ENCODE peak calls at places on chromosomes 13 and 19, in five cellular contexts. Y is NCI-H1092, S is EH, E is hepatocyte, A is iPS-NIHi11. O is an unnamed sample.

GRCh38 chr13:68023838-68024581 is 793.9 kb upstream of the PCDH9 start:
- DNase-seq in Y (no peak), S (no peak), A (no peak), E (no peak), O (no peak)

GRCh38 chr13:30107536-30108136 is 199.7 kb downstream of the KATNAL1 start:
- DNase-seq in S (peak), A (no peak), E (no peak), Y (no peak), O (no peak)

GRCh38 chr19:55146648-55147218 is 2.3 kb downstream of the TNNT1 start:
- DNase-seq in E (peak), A (peak), Y (no peak), S (peak), O (peak)

GRCh38 chr13:25662516-25662915 is 290.7 kb downstream of the ATP8A2 start:
- DNase-seq in S (no peak), E (no peak), Y (no peak), A (no peak), O (no peak)

GRCh38 chr13:113789167-113789566 is 30.1 kb downstream of the TMEM255B start:
- DNase-seq in A (no peak), E (no peak), Y (no peak), S (no peak), O (no peak)

GRCh38 chr19:40270362-40271089 is 14.6 kb downstream of the AKT2 start:
- DNase-seq in E (no peak), A (no peak), Y (no peak), S (no peak), O (no peak)

GRCh38 chr19:21202865-21203494 is 61.1 kb downstream of the ZNF431 start:
- DNase-seq in S (peak), A (peak), E (peak), Y (peak), O (peak)

GRCh38 chr19:17510220-17510993 is 1.0 kb upstream of the PGLS start:
- DNase-seq in A (no peak), Y (no peak), E (no peak), S (peak), O (no peak)

GRCh38 chr13:37074703-37075102 is 15.2 kb upstream of the SUPT20H start:
- DNase-seq in E (peak), Y (no peak), A (no peak), S (peak), O (peak)

GRCh38 chr13:80340643-80341097 is 256 bp downstream of the SPRY2 start:
- DNase-seq in A (no peak), Y (peak), S (peak), E (no peak), O (peak)

GRCh38 chr13:109786457-109787134 is at the start of gene IRS2:
- DNase-seq in Y (peak), A (peak), E (peak), S (peak), O (peak)

GRCh38 chr13:26425439-26426358 is 131.8 kb upstream of the WASF3 start:
- DNase-seq in A (no peak), E (peak), S (peak), Y (peak), O (peak)

GRCh38 chr19:41411682-41412265 is 14.2 kb downstream of the BCKDHA start:
- DNase-seq in E (no peak), Y (no peak), S (no peak), A (no peak), O (no peak)

GRCh38 chr19:2719232-2719735 is 1.9 kb downstream of the DIRAS1 start:
- DNase-seq in S (no peak), E (no peak), Y (no peak), A (no peak), O (no peak)

GRCh38 chr13:24100152-24100551 is 60.4 kb upstream of the SPATA13 start:
- DNase-seq in S (no peak), E (no peak), Y (no peak), A (no peak), O (no peak)

GRCh38 chr13:111166882-111167281 is 51.8 kb downstream of the ARHGEF7 start:
- DNase-seq in Y (peak), S (no peak), A (no peak), E (no peak), O (no peak)

GRCh38 chr19:5627395-5627904 is 4.6 kb downstream of the SAFB start:
- DNase-seq in S (peak), Y (no peak), A (no peak), E (no peak), O (no peak)

GRCh38 chr13:44132710-44133109 is 240.9 kb upstream of the SERP2 start:
- DNase-seq in E (no peak), A (no peak), S (peak), Y (no peak), O (no peak)

GRCh38 chr19:14416743-14417214 is 2.4 kb downstream of the DDX39A start:
- DNase-seq in A (no peak), S (peak), E (no peak), Y (no peak), O (no peak)

GRCh38 chr19:48196321-48196761 is 25.9 kb downstream of the ZSWIM9 start:
- DNase-seq in S (no peak), E (no peak), Y (no peak), A (no peak), O (peak)

GRCh38 chr19:3057275-3057714 is 5.0 kb downstream of the TLE5 start:
- DNase-seq in A (peak), S (no peak), Y (peak), E (peak), O (peak)

GRCh38 chr13:65368832-65369231 is 1861.3 kb downstream of the PCDH9 start:
- DNase-seq in A (no peak), S (no peak), Y (no peak), E (no peak), O (no peak)

GRCh38 chr13:113162783-113163685 is 4.6 kb downstream of the PROZ start:
- DNase-seq in A (no peak), Y (peak), S (no peak), E (peak), O (peak)